ENCODE peak calls at places on chromosome 22, in four cellular contexts. W is IMR-90, X is GM10248, B is WTC11. K is an unnamed sample.

GRCh38 chr22:50701428-50702154 is 29.0 kb downstream of the SHANK3 start:
- DNase-seq in B (peak), W (no peak), X (no peak), K (no peak)

GRCh38 chr22:49535126-49535525 is 292.5 kb downstream of the BRD1 start:
- DNase-seq in B (peak), W (no peak), X (no peak), K (no peak)

GRCh38 chr22:21450320-21450831 is 16.8 kb upstream of the TMEM191C start:
- DNase-seq in W (no peak), B (peak), X (no peak), K (peak)

GRCh38 chr22:44999687-45000086 is 10.1 kb downstream of the PHF21B start:
- DNase-seq in X (no peak), B (no peak), W (no peak), K (no peak)

GRCh38 chr22:27835446-27835845 is 33.9 kb upstream of the MN1 start:
- DNase-seq in W (peak), B (peak), X (no peak), K (no peak)

GRCh38 chr22:42991010-42991651 is 23.8 kb downstream of the PACSIN2 start:
- DNase-seq in W (peak), X (no peak), B (no peak), K (no peak)

GRCh38 chr22:37752189-37753061 is 55.3 kb upstream of the GCAT start:
- DNase-seq in B (no peak), X (no peak), W (peak), K (peak)

GRCh38 chr22:30265851-30266444 is 703 bp downstream of the OSM start:
- DNase-seq in W (no peak), X (peak), B (no peak), K (no peak)

GRCh38 chr22:47172771-47173534 is 410.5 kb downstream of the TBC1D22A start:
- DNase-seq in W (no peak), B (peak), X (no peak), K (no peak)

GRCh38 chr22:38874529-38875222 is 2.7 kb upstream of the CBX6 start:
- DNase-seq in B (no peak), W (no peak), X (peak), K (no peak)

GRCh38 chr22:29093501-29093921 is 20.7 kb downstream of the KREMEN1 start:
- DNase-seq in W (peak), B (no peak), X (no peak), K (no peak)

GRCh38 chr22:27133951-27134664 is 476.7 kb downstream of the MIAT start:
- DNase-seq in W (peak), X (peak), B (no peak), K (no peak)

GRCh38 chr22:43889366-43890253 is 2.2 kb downstream of the PNPLA5 start:
- DNase-seq in X (no peak), W (peak), B (no peak), K (no peak)

GRCh38 chr22:48138855-48139254 is 1376.4 kb downstream of the TBC1D22A start:
- DNase-seq in W (no peak), X (no peak), B (no peak), K (no peak)

GRCh38 chr22:49866646-49867045 is 13.0 kb downstream of the ZBED4 start:
- DNase-seq in W (no peak), B (no peak), X (no peak), K (no peak)

GRCh38 chr22:49204599-49205214 is 623.0 kb downstream of the BRD1 start:
- DNase-seq in W (no peak), X (no peak), B (peak), K (no peak)

GRCh38 chr22:22770280-22770871 is 117.2 kb upstream of the IGLL5 start:
- DNase-seq in W (no peak), X (no peak), B (peak), K (peak)

GRCh38 chr22:46576556-46577351 is 39.3 kb upstream of the CELSR1 start:
- DNase-seq in B (peak), X (peak), W (peak), K (no peak)

GRCh38 chr22:17984114-17984513 is 40.2 kb downstream of the MICAL3 start:
- DNase-seq in B (no peak), X (no peak), W (no peak), K (no peak)

GRCh38 chr22:36540867-36541642 is 12.1 kb upstream of the EIF3D start:
- DNase-seq in B (no peak), W (no peak), X (no peak), K (no peak)

GRCh38 chr22:49953027-49953679 is 7.4 kb upstream of the PIM3 start:
- DNase-seq in B (no peak), X (no peak), W (no peak), K (no peak)

GRCh38 chr22:49305966-49306631 is 521.6 kb downstream of the BRD1 start:
- DNase-seq in B (no peak), W (no peak), X (no peak), K (no peak)

GRCh38 chr22:22673099-22673498 is 28.7 kb downstream of the GGTLC2 start:
- DNase-seq in B (no peak), W (no peak), X (no peak), K (no peak)

GRCh38 chr22:40603088-40603605 is 33.4 kb downstream of the MRTFA start:
- DNase-seq in B (no peak), X (no peak), W (peak), K (no peak)

GRCh38 chr22:26681395-26681821 is 24.0 kb downstream of the MIAT start:
- DNase-seq in W (peak), B (peak), X (no peak), K (no peak)

GRCh38 chr22:50727678-50728522 is 10.1 kb upstream of the ACR start:
- DNase-seq in X (no peak), B (no peak), W (no peak), K (no peak)

GRCh38 chr22:37996515-37997246 is 12.3 kb upstream of the SOX10 start:
- DNase-seq in W (no peak), X (no peak), B (no peak), K (no peak)

GRCh38 chr22:37276771-37277170 is 5.5 kb upstream of the CYTH4 start:
- DNase-seq in B (no peak), W (peak), X (no peak), K (no peak)

GRCh38 chr22:45324186-45324775 is 14.5 kb downstream of the FAM118A start:
- DNase-seq in B (no peak), W (no peak), X (no peak), K (no peak)

GRCh38 chr22:35348703-35349102 is 32.2 kb upstream of the HMOX1 start:
- DNase-seq in X (no peak), W (no peak), B (no peak), K (no peak)

GRCh38 chr22:30204742-30205111 is 41.8 kb downstream of the LIF start:
- DNase-seq in B (no peak), W (peak), X (no peak), K (no peak)

DNA sequence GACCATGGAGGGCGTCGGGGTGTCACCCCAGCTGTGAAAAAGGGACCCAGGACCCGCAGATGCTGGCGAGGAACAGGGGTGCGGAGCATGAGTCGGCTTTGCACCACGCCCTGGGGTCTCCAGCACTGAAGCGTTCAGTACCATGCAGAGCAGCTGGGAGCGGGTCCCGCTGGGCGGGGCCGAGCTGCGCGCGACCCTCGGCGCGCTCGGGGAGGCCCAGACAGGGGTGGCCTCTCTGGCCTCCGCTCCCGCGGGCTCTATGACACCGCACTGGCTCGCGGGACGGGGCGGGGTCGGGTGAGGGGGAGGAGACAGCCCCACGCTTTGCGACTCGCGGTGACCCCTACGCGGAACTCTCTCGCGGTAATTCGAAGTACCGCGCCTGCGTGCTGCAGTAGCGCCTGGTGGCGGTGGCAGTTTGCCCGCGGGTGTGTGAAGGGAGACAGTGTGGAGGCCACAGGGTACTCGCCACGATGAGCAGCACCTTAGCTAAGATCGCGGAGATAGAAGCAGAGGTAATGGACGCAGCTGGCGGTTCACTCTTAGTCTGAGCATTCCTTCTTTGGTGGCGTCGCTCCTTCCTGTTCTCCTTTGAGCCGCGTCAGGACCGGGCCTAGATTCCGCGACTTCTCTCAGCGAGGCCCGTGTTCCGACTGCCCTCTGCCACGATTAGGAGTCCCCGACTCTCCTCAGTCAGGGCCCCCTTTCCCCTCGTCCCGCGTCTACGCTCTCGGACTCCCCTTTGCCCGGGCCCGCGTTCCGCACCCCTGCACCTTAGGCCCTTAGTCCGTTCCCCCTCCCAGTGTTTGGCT is at the start of gene DRG1:
- DNase-seq in W (peak), B (peak), X (peak), K (peak)
- TF ChIP-seq CTCF in W (no peak), B (no peak), X (no peak), K (no peak)

GRCh38 chr22:16844529-16844928 is 19.3 kb upstream of the XKR3 start:
- DNase-seq in X (no peak), W (no peak), B (no peak), K (no peak)

GRCh38 chr22:16845881-16846280 is 20.7 kb upstream of the XKR3 start:
- DNase-seq in X (no peak), W (no peak), B (no peak), K (no peak)

GRCh38 chr22:16845465-16845864 is 20.3 kb upstream of the XKR3 start:
- DNase-seq in B (no peak), W (no peak), X (no peak), K (no peak)
- TF ChIP-seq CTCF in B (no peak), W (no peak), X (no peak), K (no peak)

GRCh38 chr22:33099593-33099992 is 41.4 kb upstream of the SYN3 start:
- DNase-seq in W (no peak), B (no peak), X (no peak), K (no peak)

GRCh38 chr22:33101550-33101949 is 43.4 kb upstream of the SYN3 start:
- DNase-seq in X (no peak), B (no peak), W (no peak), K (no peak)

GRCh38 chr22:33090836-33091235 is 32.7 kb upstream of the SYN3 start:
- DNase-seq in B (no peak), W (no peak), X (no peak), K (no peak)

DNA sequence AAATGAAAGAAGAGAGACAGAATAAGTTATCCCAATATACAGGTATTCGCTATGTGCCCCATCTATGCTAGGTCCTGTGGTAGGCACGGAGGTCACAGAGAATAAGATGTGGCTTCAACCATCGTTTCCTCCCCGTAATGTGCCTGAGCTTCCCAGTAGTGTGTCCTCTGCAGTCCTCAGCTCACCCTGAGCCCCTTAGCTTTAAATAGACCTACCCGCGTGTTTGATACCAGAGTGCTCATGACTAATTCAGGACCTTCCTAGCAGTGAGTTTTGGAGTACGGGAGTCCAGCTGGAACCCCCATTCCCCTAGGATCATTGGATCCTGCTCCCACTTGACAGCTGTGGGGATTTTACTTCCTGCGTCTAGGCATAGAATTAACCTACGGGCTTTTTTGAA is 37.5 kb upstream of the SYN3 start:
- DNase-seq in X (no peak), W (no peak), B (no peak), K (no peak)
- TF ChIP-seq CTCF in X (no peak), W (no peak), B (no peak), K (no peak)

DNA sequence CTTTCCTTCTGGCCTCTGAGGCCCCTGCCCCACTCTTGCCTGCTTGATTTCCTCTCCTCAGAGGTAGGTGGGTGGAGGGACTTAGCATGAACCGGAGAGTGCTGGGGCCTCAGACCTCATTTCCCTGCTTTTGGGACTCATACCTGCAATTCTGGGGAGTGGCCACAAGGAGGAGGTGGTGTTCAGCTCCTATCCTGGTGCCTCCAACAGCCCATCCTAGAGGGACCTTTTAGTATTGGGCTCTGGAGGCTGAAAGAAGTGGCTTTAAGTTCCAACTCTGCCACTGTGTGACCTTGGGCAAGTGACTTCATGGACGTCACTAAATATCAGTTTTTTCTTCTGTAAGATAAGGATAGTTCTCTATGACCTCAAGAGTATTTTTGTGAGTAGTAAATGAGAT is 98.6 kb downstream of the KIAA1671 start:
- DNase-seq in B (peak), W (no peak), X (no peak), K (no peak)
- TF ChIP-seq CTCF in B (peak), W (peak), X (no peak), K (peak)